ENCODE peak calls at places on chromosomes 5 and 9, in eight cellular contexts. One of them, this sample, is unnamed.

GRCh38 chr9:19231126-19232035 is 888 bp downstream of the DENND4C start:
- DNase-seq in fibroblast of pulmonary artery: peak
- DNase-seq in astrocyte of the spinal cord: peak
- DNase-seq in MM.1S: peak
- DNase-seq in iPS DF 6.9: no peak
- DNase-seq in AG10803: peak
- DNase-seq in H7: peak
- DNase-seq in AG04450: no peak
- DNase-seq in this sample: peak

GRCh38 chr5:61850696-61851095 is 455.3 kb upstream of the KIF2A start:
- DNase-seq in AG04450: no peak
- DNase-seq in fibroblast of pulmonary artery: no peak
- DNase-seq in iPS DF 6.9: no peak
- DNase-seq in MM.1S: no peak
- DNase-seq in H7: no peak
- DNase-seq in astrocyte of the spinal cord: no peak
- DNase-seq in AG10803: no peak
- DNase-seq in this sample: no peak

GRCh38 chr5:141966275-141966962 is 2.5 kb upstream of the RNF14 start:
- DNase-seq in astrocyte of the spinal cord: no peak
- DNase-seq in AG10803: no peak
- DNase-seq in MM.1S: no peak
- DNase-seq in iPS DF 6.9: no peak
- DNase-seq in AG04450: no peak
- DNase-seq in fibroblast of pulmonary artery: no peak
- DNase-seq in H7: no peak
- DNase-seq in this sample: no peak

GRCh38 chr5:57598756-57599155 is 116.1 kb upstream of the ACTBL2 start:
- DNase-seq in AG10803: peak
- DNase-seq in fibroblast of pulmonary artery: peak
- DNase-seq in AG04450: peak
- DNase-seq in iPS DF 6.9: no peak
- DNase-seq in astrocyte of the spinal cord: peak
- DNase-seq in H7: no peak
- DNase-seq in MM.1S: no peak
- DNase-seq in this sample: peak

GRCh38 chr9:19372576-19372975 is 7.5 kb downstream of the RPS6 start:
- DNase-seq in iPS DF 6.9: no peak
- DNase-seq in AG04450: no peak
- DNase-seq in AG10803: no peak
- DNase-seq in MM.1S: no peak
- DNase-seq in astrocyte of the spinal cord: no peak
- DNase-seq in fibroblast of pulmonary artery: no peak
- DNase-seq in H7: no peak
- DNase-seq in this sample: no peak

GRCh38 chr5:91151947-91152346 is 231.2 kb downstream of the ARRDC3 start:
- DNase-seq in MM.1S: no peak
- DNase-seq in fibroblast of pulmonary artery: peak
- DNase-seq in AG10803: peak
- DNase-seq in astrocyte of the spinal cord: peak
- DNase-seq in AG04450: peak
- DNase-seq in H7: peak
- DNase-seq in iPS DF 6.9: no peak
- DNase-seq in this sample: peak

GRCh38 chr5:150054569-150054968 is 31.8 kb downstream of the CSF1R start:
- DNase-seq in AG10803: no peak
- DNase-seq in H7: no peak
- DNase-seq in iPS DF 6.9: no peak
- DNase-seq in fibroblast of pulmonary artery: no peak
- DNase-seq in astrocyte of the spinal cord: no peak
- DNase-seq in MM.1S: no peak
- DNase-seq in AG04450: no peak
- DNase-seq in this sample: no peak

GRCh38 chr5:135064235-135064570 is 30.2 kb upstream of the PITX1 start:
- DNase-seq in fibroblast of pulmonary artery: no peak
- DNase-seq in AG04450: no peak
- DNase-seq in iPS DF 6.9: no peak
- DNase-seq in AG10803: no peak
- DNase-seq in H7: no peak
- DNase-seq in astrocyte of the spinal cord: no peak
- DNase-seq in MM.1S: no peak
- DNase-seq in this sample: no peak

GRCh38 chr9:1718836-1719235 is 296.3 kb upstream of the SMARCA2 start:
- DNase-seq in iPS DF 6.9: no peak
- DNase-seq in fibroblast of pulmonary artery: no peak
- DNase-seq in AG04450: no peak
- DNase-seq in astrocyte of the spinal cord: no peak
- DNase-seq in MM.1S: no peak
- DNase-seq in H7: no peak
- DNase-seq in AG10803: no peak
- DNase-seq in this sample: peak

GRCh38 chr5:93622240-93622885 is 39.3 kb downstream of the NR2F1 start:
- DNase-seq in MM.1S: no peak
- DNase-seq in AG04450: no peak
- DNase-seq in iPS DF 6.9: no peak
- DNase-seq in astrocyte of the spinal cord: peak
- DNase-seq in AG10803: peak
- DNase-seq in H7: peak
- DNase-seq in fibroblast of pulmonary artery: peak
- DNase-seq in this sample: peak

GRCh38 chr5:141883184-141883947 is 5.2 kb upstream of the PCDH1 start:
- DNase-seq in iPS DF 6.9: no peak
- DNase-seq in AG10803: peak
- DNase-seq in astrocyte of the spinal cord: no peak
- DNase-seq in H7: peak
- DNase-seq in MM.1S: no peak
- DNase-seq in AG04450: no peak
- DNase-seq in fibroblast of pulmonary artery: peak
- DNase-seq in this sample: peak

GRCh38 chr9:126516936-126517750 is 96.6 kb upstream of the LMX1B start:
- DNase-seq in H7: peak
- DNase-seq in AG10803: peak
- DNase-seq in MM.1S: peak
- DNase-seq in fibroblast of pulmonary artery: peak
- DNase-seq in astrocyte of the spinal cord: peak
- DNase-seq in AG04450: peak
- DNase-seq in iPS DF 6.9: no peak
- DNase-seq in this sample: peak

GRCh38 chr5:134738963-134739661 is 764 bp downstream of the CAMLG start:
- DNase-seq in H7: peak
- DNase-seq in astrocyte of the spinal cord: peak
- DNase-seq in fibroblast of pulmonary artery: peak
- DNase-seq in MM.1S: peak
- DNase-seq in AG04450: no peak
- DNase-seq in AG10803: peak
- DNase-seq in iPS DF 6.9: no peak
- DNase-seq in this sample: peak

GRCh38 chr9:137486545-137487453 is 27.7 kb upstream of the NSMF start:
- DNase-seq in AG10803: no peak
- DNase-seq in H7: peak
- DNase-seq in MM.1S: no peak
- DNase-seq in fibroblast of pulmonary artery: no peak
- DNase-seq in iPS DF 6.9: no peak
- DNase-seq in astrocyte of the spinal cord: no peak
- DNase-seq in AG04450: no peak
- DNase-seq in this sample: no peak

GRCh38 chr5:3333836-3334235 is 261.8 kb upstream of the IRX1 start:
- DNase-seq in iPS DF 6.9: no peak
- DNase-seq in AG04450: no peak
- DNase-seq in H7: no peak
- DNase-seq in astrocyte of the spinal cord: no peak
- DNase-seq in MM.1S: no peak
- DNase-seq in AG10803: no peak
- DNase-seq in fibroblast of pulmonary artery: no peak
- DNase-seq in this sample: no peak

GRCh38 chr5:57825026-57825683 is 342.5 kb upstream of the ACTBL2 start:
- DNase-seq in H7: no peak
- DNase-seq in fibroblast of pulmonary artery: peak
- DNase-seq in astrocyte of the spinal cord: peak
- DNase-seq in AG04450: peak
- DNase-seq in MM.1S: no peak
- DNase-seq in AG10803: peak
- DNase-seq in iPS DF 6.9: no peak
- DNase-seq in this sample: peak

DNA sequence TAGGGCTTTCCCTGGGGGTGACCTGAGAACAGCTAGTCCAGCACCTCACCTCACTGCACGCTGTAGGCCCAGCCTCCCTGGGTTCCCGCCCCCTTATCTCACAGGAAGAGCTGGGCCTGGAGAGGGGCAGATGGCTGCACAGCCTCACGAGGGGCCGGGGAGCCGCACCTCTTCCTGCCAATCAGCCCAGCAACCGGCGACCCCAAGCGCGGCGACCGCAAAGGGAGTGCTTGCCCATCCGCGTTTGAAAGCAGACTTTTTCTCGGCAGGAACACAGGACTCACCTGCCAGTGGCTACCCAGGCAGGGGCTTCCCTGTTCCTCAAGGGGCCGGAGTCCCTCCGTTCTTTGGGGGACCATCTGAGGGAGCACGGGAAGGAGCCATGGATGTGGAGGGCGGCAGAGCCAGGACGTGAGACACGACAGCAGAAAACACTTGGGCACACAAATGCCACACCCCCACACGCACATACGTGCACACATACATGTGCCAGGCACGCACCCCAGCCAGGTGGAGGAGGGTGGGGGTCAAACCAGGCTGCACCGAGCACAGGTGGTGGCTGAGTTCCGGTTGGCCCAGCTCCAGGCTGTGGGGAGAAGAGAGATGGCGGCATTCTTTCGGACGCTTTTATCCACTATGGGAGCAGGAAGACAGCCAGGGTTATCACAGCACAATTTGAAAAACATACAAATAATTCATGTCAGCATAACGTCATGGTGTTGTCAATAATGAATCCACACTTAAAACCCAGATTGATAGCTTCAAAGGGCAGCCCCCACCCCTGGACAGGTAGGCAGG is 11.3 kb downstream of the TMEM250 start:
- DNase-seq in H7: peak
- DNase-seq in fibroblast of pulmonary artery: no peak
- DNase-seq in iPS DF 6.9: no peak
- DNase-seq in AG10803: no peak
- DNase-seq in astrocyte of the spinal cord: no peak
- DNase-seq in MM.1S: no peak
- DNase-seq in AG04450: no peak
- DNase-seq in this sample: no peak
- H3K4me3 ChIP-seq in H7: no peak
- H3K4me3 ChIP-seq in fibroblast of pulmonary artery: no peak
- H3K4me3 ChIP-seq in iPS DF 6.9: no peak
- H3K4me3 ChIP-seq in AG10803: no peak
- H3K4me3 ChIP-seq in astrocyte of the spinal cord: no peak
- H3K4me3 ChIP-seq in MM.1S: no peak
- H3K4me3 ChIP-seq in AG04450: no peak
- H3K4me3 ChIP-seq in this sample: no peak

GRCh38 chr5:59769832-59770231 is 123.7 kb downstream of the PDE4D start:
- DNase-seq in AG04450: no peak
- DNase-seq in AG10803: no peak
- DNase-seq in iPS DF 6.9: no peak
- DNase-seq in astrocyte of the spinal cord: no peak
- DNase-seq in fibroblast of pulmonary artery: no peak
- DNase-seq in H7: no peak
- DNase-seq in MM.1S: no peak
- DNase-seq in this sample: no peak
- H3K4me3 ChIP-seq in AG04450: no peak
- H3K4me3 ChIP-seq in AG10803: no peak
- H3K4me3 ChIP-seq in iPS DF 6.9: no peak
- H3K4me3 ChIP-seq in astrocyte of the spinal cord: no peak
- H3K4me3 ChIP-seq in fibroblast of pulmonary artery: no peak
- H3K4me3 ChIP-seq in H7: no peak
- H3K4me3 ChIP-seq in MM.1S: no peak
- H3K4me3 ChIP-seq in this sample: peak

GRCh38 chr5:178115136-178115834 is 2.0 kb downstream of the N4BP3 start:
- DNase-seq in astrocyte of the spinal cord: no peak
- DNase-seq in iPS DF 6.9: no peak
- DNase-seq in H7: peak
- DNase-seq in fibroblast of pulmonary artery: no peak
- DNase-seq in MM.1S: no peak
- DNase-seq in AG10803: no peak
- DNase-seq in AG04450: no peak
- DNase-seq in this sample: no peak
- H3K4me3 ChIP-seq in astrocyte of the spinal cord: no peak
- H3K4me3 ChIP-seq in iPS DF 6.9: peak
- H3K4me3 ChIP-seq in H7: peak
- H3K4me3 ChIP-seq in fibroblast of pulmonary artery: no peak
- H3K4me3 ChIP-seq in MM.1S: no peak
- H3K4me3 ChIP-seq in AG10803: no peak
- H3K4me3 ChIP-seq in AG04450: no peak
- H3K4me3 ChIP-seq in this sample: no peak

GRCh38 chr5:174723315-174723978 is 935 bp upstream of the MSX2 start:
- DNase-seq in iPS DF 6.9: no peak
- DNase-seq in AG04450: no peak
- DNase-seq in astrocyte of the spinal cord: no peak
- DNase-seq in H7: no peak
- DNase-seq in AG10803: no peak
- DNase-seq in fibroblast of pulmonary artery: no peak
- DNase-seq in MM.1S: no peak
- DNase-seq in this sample: no peak

GRCh38 chr5:174725261-174725990 is 1.0 kb downstream of the MSX2 start:
- DNase-seq in AG04450: no peak
- DNase-seq in H7: peak
- DNase-seq in AG10803: no peak
- DNase-seq in iPS DF 6.9: no peak
- DNase-seq in fibroblast of pulmonary artery: no peak
- DNase-seq in MM.1S: no peak
- DNase-seq in astrocyte of the spinal cord: peak
- DNase-seq in this sample: no peak

GRCh38 chr5:174725991-174726601 is 1.7 kb downstream of the MSX2 start:
- DNase-seq in AG10803: no peak
- DNase-seq in H7: no peak
- DNase-seq in MM.1S: no peak
- DNase-seq in astrocyte of the spinal cord: no peak
- DNase-seq in fibroblast of pulmonary artery: no peak
- DNase-seq in AG04450: no peak
- DNase-seq in iPS DF 6.9: no peak
- DNase-seq in this sample: no peak

GRCh38 chr5:174723979-174724483 is 351 bp upstream of the MSX2 start:
- DNase-seq in AG04450: no peak
- DNase-seq in astrocyte of the spinal cord: peak
- DNase-seq in H7: no peak
- DNase-seq in fibroblast of pulmonary artery: peak
- DNase-seq in AG10803: no peak
- DNase-seq in MM.1S: no peak
- DNase-seq in iPS DF 6.9: no peak
- DNase-seq in this sample: no peak

DNA sequence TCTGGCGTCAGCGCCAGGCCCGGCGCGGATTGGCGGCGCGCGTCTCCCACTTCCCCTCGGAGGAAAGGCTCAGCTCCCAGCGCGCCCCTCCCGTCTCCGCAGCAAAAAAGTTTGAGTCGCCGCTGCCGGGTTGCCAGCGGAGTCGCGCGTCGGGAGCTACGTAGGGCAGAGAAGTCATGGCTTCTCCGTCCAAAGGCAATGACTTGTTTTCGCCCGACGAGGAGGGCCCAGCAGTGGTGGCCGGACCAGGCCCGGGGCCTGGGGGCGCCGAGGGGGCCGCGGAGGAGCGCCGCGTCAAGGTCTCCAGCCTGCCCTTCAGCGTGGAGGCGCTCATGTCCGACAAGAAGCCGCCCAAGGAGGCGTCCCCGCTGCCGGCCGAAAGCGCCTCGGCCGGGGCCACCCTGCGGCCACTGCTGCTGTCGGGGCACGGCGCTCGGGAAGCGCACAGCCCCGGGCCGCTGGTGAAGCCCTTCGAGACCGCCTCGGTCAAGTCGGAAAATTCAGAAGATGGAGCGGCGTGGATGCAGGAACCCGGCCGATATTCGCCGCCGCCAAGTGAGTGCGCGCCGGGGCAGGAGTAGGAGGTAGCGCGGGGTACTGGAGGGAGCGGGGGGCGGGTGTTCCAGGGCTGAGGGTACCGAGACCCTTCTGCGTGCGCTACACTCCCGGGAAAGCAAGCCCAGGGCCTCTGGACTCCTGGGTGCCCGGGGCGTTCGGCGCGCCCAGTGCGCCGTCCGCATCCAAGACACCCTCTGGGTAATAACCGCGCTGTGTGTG is at the start of gene MSX2:
- DNase-seq in fibroblast of pulmonary artery: peak
- DNase-seq in iPS DF 6.9: no peak
- DNase-seq in astrocyte of the spinal cord: peak
- DNase-seq in AG04450: peak
- DNase-seq in MM.1S: no peak
- DNase-seq in H7: peak
- DNase-seq in AG10803: peak
- DNase-seq in this sample: peak
- H3K4me3 ChIP-seq in fibroblast of pulmonary artery: peak
- H3K4me3 ChIP-seq in iPS DF 6.9: peak
- H3K4me3 ChIP-seq in astrocyte of the spinal cord: peak
- H3K4me3 ChIP-seq in AG04450: peak
- H3K4me3 ChIP-seq in MM.1S: no peak
- H3K4me3 ChIP-seq in H7: peak
- H3K4me3 ChIP-seq in AG10803: peak
- H3K4me3 ChIP-seq in this sample: peak

This sample was measured in epithelial cell of esophagus.